ENCODE peak calls at places on chromosomes 1 and 21, in seven cellular contexts. N is GF-D8; I is activated naive CD4-positive, alpha-beta T cell treated with anti-CD3 and anti-CD28 coated beads for 36 hours; W is endothelial cell; B is choroid plexus epithelial cell; C is NCI-H1105; Z is non-pigmented ciliary epithelial cell. F is an unnamed sample.
A peak's percentile ranks its signal among the peaks of the same experiment; 100 is the strongest.

GRCh38 chr1:43481481-43481880 is 27.8 kb upstream of the HYI start:
- DNase-seq in Z (no peak), I (no peak), W (no peak), C (no peak), B (no peak), N (no peak), F (no peak)

GRCh38 chr1:151211972-151212705 is 13.8 kb downstream of the PIP5K1A start:
- DNase-seq in B (no peak), W (no peak), C (no peak), Z (no peak), N (no peak), I (peak; percentile 22), F (no peak)

GRCh38 chr1:150579110-150579954 is at the start of gene MCL1:
- DNase-seq in I (peak; percentile 95), W (peak; percentile 86), N (peak; percentile 96), B (peak; percentile 98), Z (peak; percentile 73), C (peak; percentile 95), F (peak; percentile 88)

GRCh38 chr1:11523746-11524464 is 45.0 kb downstream of the DISP3 start:
- DNase-seq in I (no peak), Z (no peak), N (no peak), W (no peak), C (no peak), B (no peak), F (no peak)

GRCh38 chr1:53586765-53587164 is 127.6 kb downstream of the DMRTB1 start:
- DNase-seq in N (no peak), W (no peak), B (no peak), I (no peak), Z (no peak), C (no peak), F (no peak)

GRCh38 chr21:44711327-44712202 is at the start of gene TSPEAR:
- DNase-seq in C (peak; percentile 55), Z (no peak), W (no peak), N (no peak), I (no peak), B (no peak), F (no peak)

GRCh38 chr21:21096956-21097355 is 98.7 kb downstream of the NCAM2 start:
- DNase-seq in I (no peak), N (no peak), C (no peak), B (peak; percentile 16), W (no peak), Z (no peak), F (no peak)

GRCh38 chr1:18945401-18945849 is 11.1 kb downstream of the IFFO2 start:
- DNase-seq in Z (no peak), I (no peak), N (no peak), W (no peak), B (peak; percentile 72), C (peak; percentile 40), F (peak; percentile 75)

GRCh38 chr1:204108312-204109141 is 35.6 kb downstream of the SOX13 start:
- DNase-seq in B (no peak), I (no peak), W (peak; percentile 47), N (no peak), C (no peak), Z (no peak), F (no peak)

GRCh38 chr1:59393211-59394180 is 96.6 kb downstream of the FGGY start:
- DNase-seq in I (no peak), Z (peak; percentile 67), N (no peak), W (no peak), B (peak; percentile 95), C (peak; percentile 1), F (peak; percentile 83)

GRCh38 chr1:165539306-165539705 is 4.5 kb upstream of the LRRC52 start:
- DNase-seq in B (no peak), N (no peak), Z (no peak), I (no peak), W (no peak), C (no peak), F (no peak)

GRCh38 chr21:17783816-17784598 is 35.1 kb downstream of the C21orf91 start:
- DNase-seq in W (no peak), Z (no peak), C (no peak), N (peak; percentile 92), B (no peak), I (peak; percentile 68), F (no peak)

GRCh38 chr1:10744654-10745238 is 51.7 kb downstream of the CASZ1 start:
- DNase-seq in I (no peak), Z (no peak), N (no peak), C (no peak), B (no peak), W (no peak), F (no peak)

GRCh38 chr1:207454046-207454964 is at the start of gene CR2:
- DNase-seq in Z (no peak), W (peak; percentile 33), C (peak; percentile 26), N (no peak), B (peak; percentile 5), I (peak; percentile 64), F (no peak)

GRCh38 chr1:171441278-171441677 is 44.1 kb upstream of the PRRC2C start:
- DNase-seq in N (no peak), I (no peak), C (no peak), Z (peak; percentile 38), B (peak; percentile 67), W (no peak), F (no peak)